ENCODE peak calls at places on chromosomes 12 and 14, in five cellular contexts. K is ascending aorta, O is stomach, P is mammary epithelial cell, A is GM23338. M is an unnamed sample.

GRCh38 chr14:34436118-34436905 is 25.7 kb downstream of the SPTSSA start:
- DNase-seq in O (no peak), A (no peak), P (peak), K (no peak), M (no peak)

GRCh38 chr12:105091495-105092206 is 7.4 kb upstream of the ALDH1L2 start:
- DNase-seq in A (no peak), P (no peak), K (no peak), O (no peak), M (no peak)

GRCh38 chr14:88834883-88835431 is 10.5 kb downstream of the TTC8 start:
- DNase-seq in K (no peak), P (peak), O (no peak), A (no peak), M (no peak)

GRCh38 chr12:54936736-54937135 is 47.8 kb downstream of the TESPA1 start:
- DNase-seq in O (no peak), P (peak), K (no peak), A (no peak), M (no peak)

GRCh38 chr12:47071241-47071852 is 8.1 kb upstream of the PCED1B start:
- DNase-seq in A (peak), P (no peak), K (no peak), O (no peak), M (no peak)

GRCh38 chr12:32727237-32727636 is 28.5 kb downstream of the YARS2 start:
- DNase-seq in P (no peak), O (no peak), A (peak), K (no peak), M (no peak)

GRCh38 chr12:98870521-98870920 is 225.4 kb downstream of the APAF1 start:
- DNase-seq in O (no peak), K (no peak), P (no peak), A (no peak), M (no peak)

GRCh38 chr14:52821805-52822250 is 30.4 kb upstream of the GNPNAT1 start:
- DNase-seq in A (no peak), P (no peak), K (no peak), O (no peak), M (no peak)

GRCh38 chr14:104306450-104307040 is 168.2 kb downstream of the KIF26A start:
- DNase-seq in P (no peak), K (no peak), O (no peak), A (no peak), M (no peak)

GRCh38 chr14:60051690-60052324 is 39.9 kb upstream of the PCNX4 start:
- DNase-seq in O (no peak), K (no peak), A (no peak), P (no peak), M (no peak)

GRCh38 chr14:50520947-50521815 is 11.2 kb downstream of the MAP4K5 start:
- DNase-seq in A (no peak), K (no peak), P (peak), O (no peak), M (no peak)

GRCh38 chr12:53078425-53079225 is 565 bp downstream of the SPRYD3 start:
- DNase-seq in A (peak), P (peak), O (peak), K (no peak), M (no peak)

GRCh38 chr14:42930058-42930457 is 1323.4 kb downstream of the LRFN5 start:
- DNase-seq in K (peak), A (peak), P (no peak), O (no peak), M (no peak)

GRCh38 chr14:50501642-50502041 is 30.7 kb downstream of the MAP4K5 start:
- DNase-seq in K (no peak), A (no peak), P (peak), O (no peak), M (no peak)

GRCh38 chr14:77590845-77591506 is 25.5 kb downstream of the SPTLC2 start:
- DNase-seq in A (no peak), O (no peak), K (no peak), P (peak), M (no peak)

GRCh38 chr12:131101006-131101405 is 147.3 kb downstream of the ADGRD1 start:
- DNase-seq in A (no peak), O (peak), K (peak), P (no peak), M (no peak)

GRCh38 chr14:60965402-60965801 is 15.5 kb downstream of the TRMT5 start:
- DNase-seq in A (no peak), O (no peak), K (no peak), P (peak), M (no peak)

GRCh38 chr14:74438351-74438915 is 12.4 kb upstream of the SYNDIG1L start:
- DNase-seq in P (no peak), K (no peak), A (peak), O (no peak), M (no peak)

GRCh38 chr14:60175255-60175902 is 10.2 kb upstream of the DHRS7 start:
- DNase-seq in O (no peak), K (no peak), P (peak), A (no peak), M (no peak)

GRCh38 chr14:35342160-35343010 is 50.2 kb downstream of the PSMA6 start:
- DNase-seq in O (peak), P (no peak), A (no peak), K (peak), M (no peak)

GRCh38 chr14:84670801-84671200 is 859.1 kb upstream of the FLRT2 start:
- DNase-seq in O (no peak), A (no peak), K (no peak), P (no peak), M (no peak)

GRCh38 chr14:22200977-22201605 is 387.9 kb downstream of the DAD1 start:
- DNase-seq in K (no peak), A (peak), P (peak), O (no peak), M (no peak)

GRCh38 chr12:96136720-96137378 is 57.3 kb upstream of the ELK3 start:
- DNase-seq in P (no peak), K (no peak), O (no peak), A (no peak), M (no peak)

GRCh38 chr12:112839386-112839972 is 47.9 kb downstream of the RPH3A start:
- DNase-seq in P (peak), A (peak), O (no peak), K (no peak), M (no peak)

GRCh38 chr12:3658327-3659163 is 94.4 kb downstream of the CRACR2A start:
- DNase-seq in A (peak), P (peak), K (no peak), O (peak), M (no peak)

GRCh38 chr14:54366726-54367707 is 29.8 kb upstream of the CDKN3 start:
- DNase-seq in A (peak), P (peak), K (no peak), O (peak), M (no peak)

GRCh38 chr14:104794099-104794498 is 1.4 kb downstream of the AKT1 start:
- DNase-seq in P (peak), A (no peak), O (peak), K (no peak), M (peak)

DNA sequence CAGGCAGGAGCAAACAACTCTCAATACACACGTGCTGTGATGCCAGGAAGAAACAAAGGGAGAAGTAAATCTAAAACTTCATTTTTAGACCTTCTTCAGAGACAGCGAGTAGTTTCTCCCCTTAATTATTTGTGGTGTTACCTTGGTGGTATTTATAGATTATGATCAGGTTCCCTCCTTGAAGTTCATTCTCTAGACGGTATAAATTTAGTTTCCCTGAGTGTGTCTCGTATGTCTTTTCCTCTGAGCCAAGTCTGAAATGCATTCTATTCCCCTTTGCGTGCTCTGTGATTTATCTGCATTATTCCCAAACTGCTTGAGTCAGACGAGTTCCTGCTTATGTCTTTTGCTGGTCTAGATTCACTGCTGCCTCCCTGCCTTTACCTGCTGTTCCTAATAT is 65.2 kb downstream of the TRHDE start:
- DNase-seq in K (no peak), A (no peak), O (no peak), P (no peak), M (no peak)
- H3K4me3 ChIP-seq in K (no peak), A (no peak), O (no peak), P (no peak), M (no peak)

GRCh38 chr12:27359578-27360340 is 27.1 kb downstream of the BMAL2 start:
- DNase-seq in P (no peak), A (no peak), K (no peak), O (no peak), M (no peak)
- H3K4me3 ChIP-seq in P (no peak), A (no peak), K (no peak), O (no peak), M (no peak)

GRCh38 chr12:111773801-111774551 is 7.2 kb downstream of the ALDH2 start:
- DNase-seq in O (peak), A (no peak), K (peak), P (peak), M (peak)
- H3K4me3 ChIP-seq in O (peak), A (no peak), K (no peak), P (peak), M (no peak)

GRCh38 chr12:132285991-132286681 is 43.3 kb downstream of the GALNT9 start:
- DNase-seq in P (no peak), K (peak), A (peak), O (peak), M (no peak)
- H3K4me3 ChIP-seq in P (no peak), K (peak), A (peak), O (peak), M (no peak)

M was measured in lower leg skin.